ENCODE peak calls at places on chromosomes 16 and 17, in seven cellular contexts. One of them, this sample, is unnamed.

GRCh38 chr16:14244344-14245010 is 173.4 kb downstream of the MRTFB start:
- DNase-seq in SK-N-SH: no peak
- DNase-seq in right lobe of liver: no peak
- DNase-seq in GM23248: peak
- DNase-seq in kidney: no peak
- DNase-seq in H1: no peak
- DNase-seq in WERI-Rb-1: no peak
- DNase-seq in this sample: no peak

GRCh38 chr16:56257260-56257659 is 66.0 kb downstream of the GNAO1 start:
- DNase-seq in right lobe of liver: no peak
- DNase-seq in kidney: no peak
- DNase-seq in SK-N-SH: peak
- DNase-seq in GM23248: no peak
- DNase-seq in WERI-Rb-1: no peak
- DNase-seq in H1: no peak
- DNase-seq in this sample: no peak

GRCh38 chr16:70398177-70398743 is 40.6 kb downstream of the ST3GAL2 start:
- DNase-seq in WERI-Rb-1: no peak
- DNase-seq in GM23248: no peak
- DNase-seq in SK-N-SH: no peak
- DNase-seq in kidney: no peak
- DNase-seq in right lobe of liver: no peak
- DNase-seq in H1: no peak
- DNase-seq in this sample: no peak

GRCh38 chr17:50423553-50424159 is 2.4 kb upstream of the ACSF2 start:
- DNase-seq in kidney: no peak
- DNase-seq in WERI-Rb-1: no peak
- DNase-seq in right lobe of liver: no peak
- DNase-seq in GM23248: peak
- DNase-seq in H1: no peak
- DNase-seq in SK-N-SH: no peak
- DNase-seq in this sample: peak

GRCh38 chr17:11330871-11331270 is 89.9 kb downstream of the SHISA6 start:
- DNase-seq in GM23248: peak
- DNase-seq in kidney: no peak
- DNase-seq in SK-N-SH: no peak
- DNase-seq in WERI-Rb-1: no peak
- DNase-seq in H1: peak
- DNase-seq in right lobe of liver: no peak
- DNase-seq in this sample: no peak

GRCh38 chr17:72412650-72413076 is 291.8 kb downstream of the SOX9 start:
- DNase-seq in right lobe of liver: no peak
- DNase-seq in H1: no peak
- DNase-seq in GM23248: peak
- DNase-seq in WERI-Rb-1: no peak
- DNase-seq in kidney: no peak
- DNase-seq in SK-N-SH: no peak
- DNase-seq in this sample: no peak

GRCh38 chr17:7589204-7589868 is 558 bp downstream of the SOX15 start:
- DNase-seq in right lobe of liver: peak
- DNase-seq in H1: peak
- DNase-seq in SK-N-SH: peak
- DNase-seq in kidney: peak
- DNase-seq in WERI-Rb-1: peak
- DNase-seq in GM23248: peak
- DNase-seq in this sample: no peak

GRCh38 chr17:41986634-41987033 is 20.0 kb downstream of the CNP start:
- DNase-seq in kidney: no peak
- DNase-seq in H1: no peak
- DNase-seq in GM23248: no peak
- DNase-seq in SK-N-SH: no peak
- DNase-seq in WERI-Rb-1: no peak
- DNase-seq in right lobe of liver: no peak
- DNase-seq in this sample: no peak

GRCh38 chr16:54651440-54651839 is 279.2 kb upstream of the IRX5 start:
- DNase-seq in SK-N-SH: no peak
- DNase-seq in H1: peak
- DNase-seq in GM23248: no peak
- DNase-seq in right lobe of liver: no peak
- DNase-seq in WERI-Rb-1: no peak
- DNase-seq in kidney: no peak
- DNase-seq in this sample: no peak

GRCh38 chr17:44279586-44280344 is 11.8 kb upstream of the SLC4A1 start:
- DNase-seq in WERI-Rb-1: no peak
- DNase-seq in SK-N-SH: no peak
- DNase-seq in GM23248: peak
- DNase-seq in right lobe of liver: peak
- DNase-seq in H1: peak
- DNase-seq in kidney: peak
- DNase-seq in this sample: no peak

GRCh38 chr16:50282955-50283631 is 16.7 kb downstream of the ADCY7 start:
- DNase-seq in WERI-Rb-1: no peak
- DNase-seq in SK-N-SH: no peak
- DNase-seq in kidney: peak
- DNase-seq in right lobe of liver: peak
- DNase-seq in GM23248: no peak
- DNase-seq in H1: no peak
- DNase-seq in this sample: peak

GRCh38 chr16:73054732-73055481 is 7.0 kb upstream of the ZFHX3 start:
- DNase-seq in SK-N-SH: peak
- DNase-seq in right lobe of liver: no peak
- DNase-seq in H1: no peak
- DNase-seq in GM23248: peak
- DNase-seq in kidney: no peak
- DNase-seq in WERI-Rb-1: no peak
- DNase-seq in this sample: no peak

GRCh38 chr17:72237223-72237622 is 116.4 kb downstream of the SOX9 start:
- DNase-seq in WERI-Rb-1: no peak
- DNase-seq in H1: no peak
- DNase-seq in right lobe of liver: no peak
- DNase-seq in GM23248: no peak
- DNase-seq in kidney: no peak
- DNase-seq in SK-N-SH: no peak
- DNase-seq in this sample: no peak

GRCh38 chr17:30332057-30332542 is 1.8 kb downstream of the TMIGD1 start:
- DNase-seq in WERI-Rb-1: no peak
- DNase-seq in H1: no peak
- DNase-seq in SK-N-SH: no peak
- DNase-seq in GM23248: peak
- DNase-seq in kidney: no peak
- DNase-seq in right lobe of liver: no peak
- DNase-seq in this sample: peak

GRCh38 chr16:53429221-53429943 is 4.9 kb upstream of the RBL2 start:
- DNase-seq in kidney: no peak
- DNase-seq in WERI-Rb-1: no peak
- DNase-seq in right lobe of liver: peak
- DNase-seq in SK-N-SH: peak
- DNase-seq in GM23248: peak
- DNase-seq in H1: no peak
- DNase-seq in this sample: no peak

GRCh38 chr16:68370921-68371651 is 60.3 kb downstream of the PRMT7 start:
- DNase-seq in H1: no peak
- DNase-seq in SK-N-SH: no peak
- DNase-seq in right lobe of liver: no peak
- DNase-seq in GM23248: no peak
- DNase-seq in kidney: peak
- DNase-seq in WERI-Rb-1: no peak
- DNase-seq in this sample: no peak

GRCh38 chr17:49572226-49572625 is 3.4 kb upstream of the NXPH3 start:
- DNase-seq in GM23248: no peak
- DNase-seq in kidney: no peak
- DNase-seq in H1: no peak
- DNase-seq in right lobe of liver: no peak
- DNase-seq in WERI-Rb-1: no peak
- DNase-seq in SK-N-SH: no peak
- DNase-seq in this sample: no peak

GRCh38 chr17:44979426-44980273 is 11.5 kb upstream of the C1QL1 start:
- DNase-seq in right lobe of liver: no peak
- DNase-seq in GM23248: no peak
- DNase-seq in kidney: no peak
- DNase-seq in WERI-Rb-1: no peak
- DNase-seq in H1: no peak
- DNase-seq in SK-N-SH: no peak
- DNase-seq in this sample: no peak

GRCh38 chr16:81703177-81704155 is 75.6 kb upstream of the PLCG2 start:
- DNase-seq in SK-N-SH: no peak
- DNase-seq in kidney: peak
- DNase-seq in WERI-Rb-1: no peak
- DNase-seq in H1: no peak
- DNase-seq in right lobe of liver: no peak
- DNase-seq in GM23248: peak
- DNase-seq in this sample: no peak

GRCh38 chr17:29687601-29688000 is 64.9 kb upstream of the CORO6 start:
- DNase-seq in H1: no peak
- DNase-seq in SK-N-SH: no peak
- DNase-seq in right lobe of liver: no peak
- DNase-seq in WERI-Rb-1: no peak
- DNase-seq in GM23248: no peak
- DNase-seq in kidney: no peak
- DNase-seq in this sample: no peak

GRCh38 chr17:45143767-45144198 is 4.5 kb upstream of the HEXIM1 start:
- DNase-seq in H1: no peak
- DNase-seq in right lobe of liver: peak
- DNase-seq in SK-N-SH: peak
- DNase-seq in kidney: peak
- DNase-seq in WERI-Rb-1: no peak
- DNase-seq in GM23248: peak
- DNase-seq in this sample: no peak

GRCh38 chr16:73399997-73400396 is 352.1 kb upstream of the ZFHX3 start:
- DNase-seq in right lobe of liver: no peak
- DNase-seq in WERI-Rb-1: no peak
- DNase-seq in SK-N-SH: no peak
- DNase-seq in GM23248: no peak
- DNase-seq in H1: no peak
- DNase-seq in kidney: no peak
- DNase-seq in this sample: no peak

GRCh38 chr16:89300311-89300975 is 82.9 kb downstream of the ZNF778 start:
- DNase-seq in H1: no peak
- DNase-seq in right lobe of liver: no peak
- DNase-seq in kidney: no peak
- DNase-seq in SK-N-SH: no peak
- DNase-seq in GM23248: no peak
- DNase-seq in WERI-Rb-1: no peak
- DNase-seq in this sample: no peak

GRCh38 chr16:88927010-88927409 is 50.0 kb downstream of the CBFA2T3 start:
- DNase-seq in GM23248: no peak
- DNase-seq in H1: no peak
- DNase-seq in WERI-Rb-1: no peak
- DNase-seq in SK-N-SH: no peak
- DNase-seq in right lobe of liver: no peak
- DNase-seq in kidney: no peak
- DNase-seq in this sample: no peak

GRCh38 chr17:57663326-57664070 is 81.6 kb downstream of the CCDC182 start:
- DNase-seq in H1: no peak
- DNase-seq in GM23248: peak
- DNase-seq in SK-N-SH: peak
- DNase-seq in right lobe of liver: no peak
- DNase-seq in WERI-Rb-1: no peak
- DNase-seq in kidney: no peak
- DNase-seq in this sample: no peak

GRCh38 chr17:82765357-82765756 is 13.5 kb downstream of the TBCD start:
- DNase-seq in H1: no peak
- DNase-seq in kidney: no peak
- DNase-seq in right lobe of liver: no peak
- DNase-seq in GM23248: no peak
- DNase-seq in SK-N-SH: no peak
- DNase-seq in WERI-Rb-1: no peak
- DNase-seq in this sample: no peak

GRCh38 chr16:50079741-50080140 is 14.0 kb downstream of the HEATR3 start:
- DNase-seq in right lobe of liver: no peak
- DNase-seq in kidney: no peak
- DNase-seq in WERI-Rb-1: no peak
- DNase-seq in GM23248: no peak
- DNase-seq in H1: no peak
- DNase-seq in SK-N-SH: no peak
- DNase-seq in this sample: no peak

GRCh38 chr17:73785466-73785865 is 141.2 kb upstream of the SDK2 start:
- DNase-seq in GM23248: no peak
- DNase-seq in kidney: no peak
- DNase-seq in H1: no peak
- DNase-seq in SK-N-SH: no peak
- DNase-seq in WERI-Rb-1: peak
- DNase-seq in right lobe of liver: no peak
- DNase-seq in this sample: no peak

GRCh38 chr17:8941980-8942617 is 23.4 kb downstream of the PIK3R5 start:
- DNase-seq in WERI-Rb-1: no peak
- DNase-seq in H1: no peak
- DNase-seq in SK-N-SH: no peak
- DNase-seq in kidney: no peak
- DNase-seq in right lobe of liver: no peak
- DNase-seq in GM23248: no peak
- DNase-seq in this sample: no peak
- H3K27ac ChIP-seq in WERI-Rb-1: no peak
- H3K27ac ChIP-seq in H1: no peak
- H3K27ac ChIP-seq in SK-N-SH: no peak
- H3K27ac ChIP-seq in kidney: no peak
- H3K27ac ChIP-seq in right lobe of liver: no peak
- H3K27ac ChIP-seq in GM23248: no peak
- H3K27ac ChIP-seq in this sample: no peak

GRCh38 chr17:81411305-81411704 is 16.0 kb downstream of the BAHCC1 start:
- DNase-seq in WERI-Rb-1: no peak
- DNase-seq in GM23248: no peak
- DNase-seq in SK-N-SH: no peak
- DNase-seq in kidney: no peak
- DNase-seq in right lobe of liver: no peak
- DNase-seq in H1: no peak
- DNase-seq in this sample: no peak
- H3K27ac ChIP-seq in WERI-Rb-1: no peak
- H3K27ac ChIP-seq in GM23248: no peak
- H3K27ac ChIP-seq in SK-N-SH: no peak
- H3K27ac ChIP-seq in kidney: no peak
- H3K27ac ChIP-seq in right lobe of liver: no peak
- H3K27ac ChIP-seq in H1: no peak
- H3K27ac ChIP-seq in this sample: no peak

DNA sequence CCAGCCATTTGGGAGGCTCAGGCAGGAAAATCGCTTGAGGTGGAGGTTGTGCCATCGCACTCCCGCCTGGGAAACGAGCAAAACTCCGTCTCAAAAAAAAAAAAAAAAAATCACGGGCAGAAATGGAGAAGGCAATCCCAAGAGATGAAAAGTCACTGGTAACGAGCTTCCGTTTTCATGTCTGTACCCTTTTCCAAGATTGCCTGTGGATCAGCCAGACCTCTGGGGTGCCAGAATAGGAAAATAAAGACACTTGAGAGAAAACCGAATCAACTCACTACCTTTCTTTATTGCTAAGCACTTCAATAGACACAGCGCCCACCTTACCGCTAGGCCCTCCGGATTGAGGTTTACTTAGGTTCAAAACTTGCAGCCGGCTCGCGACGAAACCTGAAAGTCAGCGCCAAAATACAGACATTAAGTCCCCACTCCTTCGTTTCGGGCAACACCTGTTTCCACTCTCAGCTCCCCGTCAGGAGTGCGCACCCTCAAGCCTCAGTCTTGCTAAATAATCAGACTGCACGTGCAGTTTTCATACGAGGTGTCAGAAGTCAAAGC is 970 bp upstream of the TRAF7 start:
- DNase-seq in H1: no peak
- DNase-seq in WERI-Rb-1: peak
- DNase-seq in GM23248: peak
- DNase-seq in kidney: no peak
- DNase-seq in right lobe of liver: no peak
- DNase-seq in SK-N-SH: no peak
- DNase-seq in this sample: peak
- H3K27ac ChIP-seq in H1: peak
- H3K27ac ChIP-seq in WERI-Rb-1: peak
- H3K27ac ChIP-seq in GM23248: peak
- H3K27ac ChIP-seq in kidney: peak
- H3K27ac ChIP-seq in right lobe of liver: peak
- H3K27ac ChIP-seq in SK-N-SH: peak
- H3K27ac ChIP-seq in this sample: peak

GRCh38 chr17:63714550-63715277 is 14.8 kb upstream of the LIMD2 start:
- DNase-seq in WERI-Rb-1: no peak
- DNase-seq in kidney: no peak
- DNase-seq in GM23248: peak
- DNase-seq in SK-N-SH: no peak
- DNase-seq in H1: no peak
- DNase-seq in right lobe of liver: peak
- DNase-seq in this sample: no peak
- H3K27ac ChIP-seq in WERI-Rb-1: no peak
- H3K27ac ChIP-seq in kidney: no peak
- H3K27ac ChIP-seq in GM23248: no peak
- H3K27ac ChIP-seq in SK-N-SH: no peak
- H3K27ac ChIP-seq in H1: no peak
- H3K27ac ChIP-seq in right lobe of liver: no peak
- H3K27ac ChIP-seq in this sample: no peak